ENCODE peak calls at places on chromosomes 16 and 17, in five cellular contexts. G is HL-60, Y is kidney epithelial cell, K is heart right ventricle, D is GM23248. J is an unnamed sample.

GRCh38 chr16:2692948-2693651 is 10.8 kb downstream of the KCTD5 start:
- DNase-seq in D (no peak), G (peak; percentile 24), Y (peak; percentile 59), K (peak; percentile 17), J (peak; percentile 86)

GRCh38 chr16:29107299-29107698 is 122.4 kb downstream of the LAT start:
- DNase-seq in D (no peak), K (no peak), G (no peak), Y (no peak), J (no peak)

GRCh38 chr16:8589293-8590160 is 784 bp downstream of the TMEM114 start:
- DNase-seq in Y (no peak), K (no peak), G (no peak), D (no peak), J (no peak)

GRCh38 chr17:48892940-48893645 is 506 bp downstream of the ATP5MC1 start:
- DNase-seq in D (peak; percentile 42), G (no peak), K (no peak), Y (no peak), J (peak; percentile 49)

GRCh38 chr16:20814761-20815160 is 8.4 kb downstream of the REXO5 start:
- DNase-seq in D (no peak), G (no peak), Y (no peak), K (no peak), J (peak; percentile 37)

GRCh38 chr17:71760062-71760720 is 360.6 kb upstream of the SOX9 start:
- DNase-seq in K (no peak), Y (peak; percentile 28), G (no peak), D (peak; percentile 43), J (no peak)

GRCh38 chr17:82215095-82215971 is 2.7 kb upstream of the CCDC57 start:
- DNase-seq in K (no peak), Y (no peak), D (peak; percentile 76), G (peak; percentile 71), J (peak; percentile 97)

GRCh38 chr17:263773-264172 is 82.3 kb upstream of the DOC2B start:
- DNase-seq in G (no peak), Y (no peak), K (no peak), D (no peak), J (peak; percentile 1)

GRCh38 chr17:72192409-72193192 is 71.8 kb downstream of the SOX9 start:
- DNase-seq in G (no peak), Y (peak; percentile 23), K (peak; percentile 32), D (peak; percentile 95), J (peak; percentile 89)

GRCh38 chr17:978110-979093 is 1.2 kb downstream of the NXN start:
- DNase-seq in G (no peak), D (peak; percentile 59), Y (no peak), K (peak; percentile 52), J (peak; percentile 89)

GRCh38 chr17:8315740-8316217 is 5.7 kb downstream of the ARHGEF15 start:
- DNase-seq in G (no peak), K (no peak), D (no peak), Y (no peak), J (peak; percentile 62)

GRCh38 chr16:89201467-89202377 is 1.4 kb upstream of the SLC22A31 start:
- DNase-seq in G (peak; percentile 36), K (peak; percentile 77), D (peak; percentile 84), Y (no peak), J (peak; percentile 98)

GRCh38 chr17:60155815-60156214 is 6.0 kb downstream of the CA4 start:
- DNase-seq in Y (no peak), G (no peak), K (no peak), D (no peak), J (no peak)

GRCh38 chr16:67979955-67980678 is at the start of gene DPEP3:
- DNase-seq in D (no peak), K (no peak), Y (no peak), G (no peak), J (peak; percentile 55)

GRCh38 chr16:57764341-57765159 is 29.0 kb downstream of the KATNB1 start:
- DNase-seq in Y (peak; percentile 86), G (no peak), D (peak; percentile 95), K (no peak), J (peak; percentile 100)

GRCh38 chr16:70753228-70753627 is 47.7 kb downstream of the VAC14 start:
- DNase-seq in Y (no peak), K (no peak), G (no peak), D (peak; percentile 31), J (no peak)

GRCh38 chr16:87233928-87234327 is 83.3 kb downstream of the C16orf95 start:
- DNase-seq in G (peak; percentile 9), Y (no peak), D (peak; percentile 61), K (no peak), J (peak; percentile 78)

GRCh38 chr16:4358831-4359561 is 7.9 kb upstream of the PAM16 start:
- DNase-seq in Y (no peak), D (peak; percentile 63), K (peak; percentile 78), G (no peak), J (peak; percentile 96)

GRCh38 chr16:80741716-80742115 is 62.7 kb downstream of the CDYL2 start:
- DNase-seq in K (no peak), Y (no peak), D (no peak), G (no peak), J (no peak)

GRCh38 chr17:8859029-8859803 is 8.3 kb downstream of the PIK3R6 start:
- DNase-seq in Y (no peak), G (peak; percentile 40), K (no peak), D (peak; percentile 95), J (peak; percentile 74)

GRCh38 chr16:50156590-50156989 is 3.5 kb downstream of the TENT4B start:
- DNase-seq in K (no peak), D (no peak), Y (no peak), G (no peak), J (no peak)

GRCh38 chr16:75222271-75222783 is 3.5 kb downstream of the CTRB1 start:
- DNase-seq in Y (no peak), G (no peak), K (no peak), D (peak; percentile 60), J (peak; percentile 84)

GRCh38 chr17:16398270-16399267 is 16.8 kb upstream of the TRPV2 start:
- DNase-seq in G (no peak), K (no peak), Y (no peak), D (no peak), J (no peak)

GRCh38 chr16:75527825-75528299 is 8.0 kb downstream of the CHST5 start:
- DNase-seq in D (no peak), Y (no peak), G (no peak), K (no peak), J (no peak)

GRCh38 chr17:41785091-41785875 is 1.2 kb downstream of the JUP start:
- DNase-seq in D (no peak), K (no peak), Y (no peak), G (peak; percentile 58), J (peak; percentile 61)

GRCh38 chr17:41592601-41593305 is 6.1 kb upstream of the KRT14 start:
- DNase-seq in G (no peak), Y (no peak), K (no peak), D (no peak), J (no peak)

GRCh38 chr16:66360624-66361324 is 5.7 kb upstream of the CDH5 start:
- DNase-seq in G (peak; percentile 58), K (peak; percentile 56), Y (no peak), D (no peak), J (no peak)

GRCh38 chr17:41338961-41339485 is 11.6 kb downstream of the KRT33A start:
- DNase-seq in G (no peak), D (peak; percentile 46), K (no peak), Y (no peak), J (no peak)

GRCh38 chr17:44934745-44935105 is 12.8 kb downstream of the KIF18B start:
- DNase-seq in D (no peak), Y (no peak), G (no peak), K (no peak), J (peak; percentile 66)

GRCh38 chr17:82054351-82055022 is 2.8 kb downstream of the GPS1 start:
- DNase-seq in G (no peak), K (peak; percentile 7), Y (no peak), D (no peak), J (peak; percentile 78)

GRCh38 chr16:10245002-10245401 is 62.8 kb upstream of the GRIN2A start:
- DNase-seq in Y (no peak), G (no peak), D (no peak), K (no peak), J (no peak)

GRCh38 chr17:28925912-28926365 is 23.1 kb upstream of the DHRS13 start:
- DNase-seq in G (peak; percentile 80), K (no peak), Y (peak; percentile 57), D (peak; percentile 90), J (peak; percentile 90)

GRCh38 chr17:51120357-51120738 is 320 bp downstream of the SPAG9 start:
- DNase-seq in K (no peak), D (no peak), G (peak; percentile 39), Y (no peak), J (peak; percentile 87)

GRCh38 chr16:85048921-85049562 is 21.4 kb downstream of the KIAA0513 start:
- DNase-seq in K (no peak), G (no peak), D (no peak), Y (no peak), J (no peak)

GRCh38 chr16:19980866-19981265 is 92.8 kb downstream of the GPR139 start:
- DNase-seq in K (no peak), Y (no peak), G (no peak), D (peak; percentile 30), J (no peak)

GRCh38 chr16:28879841-28880588 is 1.7 kb downstream of the ATP2A1 start:
- DNase-seq in Y (peak; percentile 28), G (peak; percentile 84), K (peak; percentile 89), D (peak; percentile 94), J (peak; percentile 100)

GRCh38 chr17:68326681-68327080 is 35.4 kb downstream of the ARSG start:
- DNase-seq in G (no peak), D (peak; percentile 38), Y (no peak), K (no peak), J (peak; percentile 67)

GRCh38 chr17:8123695-8124349 is at the start of gene HES7:
- DNase-seq in K (no peak), G (no peak), Y (no peak), D (peak; percentile 44), J (peak; percentile 91)

GRCh38 chr17:74329378-74329777 is 3.4 kb downstream of the KIF19 start:
- DNase-seq in G (no peak), K (no peak), D (no peak), Y (no peak), J (no peak)

GRCh38 chr17:74328487-74328886 is 2.5 kb downstream of the KIF19 start:
- DNase-seq in G (no peak), Y (no peak), K (no peak), D (no peak), J (no peak)

GRCh38 chr17:74332763-74333220 is 6.8 kb downstream of the KIF19 start:
- DNase-seq in G (no peak), D (no peak), K (no peak), Y (no peak), J (no peak)

GRCh38 chr17:74332017-74332650 is 6.1 kb downstream of the KIF19 start:
- DNase-seq in Y (no peak), K (no peak), D (no peak), G (no peak), J (no peak)

GRCh38 chr17:74330446-74330845 is 4.4 kb downstream of the KIF19 start:
- DNase-seq in D (no peak), G (no peak), Y (no peak), K (no peak), J (no peak)
- H3K27me3 ChIP-seq in D (peaks cover 14% of the 10 kb centered on the region), G (peaks cover 21% of the 10 kb centered on the region), Y (peaks cover 23% of the 10 kb centered on the region), K (no peaks in the 10 kb centered on the region), J (peaks cover 8% of the 10 kb centered on the region)

GRCh38 chr17:79024901-79025737 is 1.1 kb downstream of the C1QTNF1 start:
- DNase-seq in D (peak; percentile 50), Y (no peak), K (peak; percentile 75), G (no peak), J (peak; percentile 39)
- H3K27me3 ChIP-seq in D (no peaks in the 10 kb centered on the region), Y (peaks cover 34% of the 10 kb centered on the region), K (no peaks in the 10 kb centered on the region), G (peaks cover 75% of the 10 kb centered on the region), J (peaks cover 32% of the 10 kb centered on the region)

GRCh38 chr17:78001612-78002011 is 43.1 kb downstream of the TNRC6C start:
- DNase-seq in D (no peak), G (no peak), K (no peak), Y (no peak), J (no peak)
- H3K27me3 ChIP-seq in D (no peaks in the 10 kb centered on the region), G (no peaks in the 10 kb centered on the region), K (no peaks in the 10 kb centered on the region), Y (no peaks in the 10 kb centered on the region), J (no peaks in the 10 kb centered on the region)

GRCh38 chr17:57784226-57784895 is 39.3 kb upstream of the CCDC182 start:
- DNase-seq in G (no peak), D (no peak), K (no peak), Y (no peak), J (no peak)
- H3K27me3 ChIP-seq in G (peaks cover 3% of the 10 kb centered on the region), D (peaks cover 46% of the 10 kb centered on the region), K (peaks cover 9% of the 10 kb centered on the region), Y (peaks cover 32% of the 10 kb centered on the region), J (peaks cover 25% of the 10 kb centered on the region)

J was measured in osteoblast.